ENCODE peak calls at places on chromosomes 11 and 22, in eight cellular contexts. E is AG08396, A is brain microvascular endothelial cell, D is SK-N-SH, T is Kasumi-1, Z is AML-193, I is mucosa of descending colon, J is T-helper 17 cell. G is an unnamed sample.

GRCh38 chr22:46230262-46230901 is 19.7 kb downstream of the CDPF1 start:
- DNase-seq in E (no peak), A (no peak), D (no peak), T (no peak), Z (no peak), I (no peak), J (no peak), G (no peak)

GRCh38 chr11:122851366-122852011 is 13.2 kb downstream of the CRTAM start:
- DNase-seq in E (no peak), A (no peak), D (no peak), T (no peak), Z (no peak), I (no peak), J (no peak), G (no peak)

GRCh38 chr22:44357962-44358553 is 45.3 kb upstream of the SHISAL1 start:
- DNase-seq in E (peak), A (no peak), D (no peak), T (no peak), Z (no peak), I (peak), J (no peak), G (no peak)

GRCh38 chr11:17927643-17928343 is 85.1 kb downstream of the SERGEF start:
- DNase-seq in E (peak), A (no peak), D (no peak), T (no peak), Z (no peak), I (no peak), J (no peak), G (no peak)

GRCh38 chr11:22797081-22797480 is 32.5 kb downstream of the SVIP start:
- DNase-seq in E (no peak), A (no peak), D (no peak), T (no peak), Z (no peak), I (no peak), J (no peak), G (no peak)

GRCh38 chr22:49328076-49328475 is 499.6 kb downstream of the BRD1 start:
- DNase-seq in E (no peak), A (no peak), D (no peak), T (no peak), Z (no peak), I (no peak), J (no peak), G (no peak)

GRCh38 chr11:59668188-59668949 is 468 bp downstream of the PATL1 start:
- DNase-seq in E (peak), A (peak), D (no peak), T (peak), Z (peak), I (no peak), J (peak), G (peak)

GRCh38 chr11:43852057-43852636 is 28.5 kb upstream of the ALKBH3 start:
- DNase-seq in E (peak), A (peak), D (peak), T (peak), Z (peak), I (no peak), J (no peak), G (peak)

GRCh38 chr11:95088946-95089619 is 563 bp upstream of the ENDOD1 start:
- DNase-seq in E (no peak), A (peak), D (no peak), T (peak), Z (no peak), I (no peak), J (no peak), G (no peak)

GRCh38 chr22:48955351-48956311 is 872.0 kb downstream of the BRD1 start:
- DNase-seq in E (no peak), A (no peak), D (no peak), T (no peak), Z (no peak), I (no peak), J (no peak), G (no peak)

GRCh38 chr11:3950996-3951662 is 95.7 kb downstream of the STIM1 start:
- DNase-seq in E (peak), A (peak), D (no peak), T (no peak), Z (no peak), I (no peak), J (no peak), G (no peak)

GRCh38 chr11:65121447-65121864 is 478 bp downstream of the FAU start:
- DNase-seq in E (no peak), A (no peak), D (no peak), T (no peak), Z (peak), I (peak), J (no peak), G (no peak)

GRCh38 chr22:49629586-49630447 is 197.9 kb downstream of the BRD1 start:
- DNase-seq in E (no peak), A (no peak), D (no peak), T (no peak), Z (no peak), I (no peak), J (no peak), G (no peak)